ENCODE peak calls at places on chromosomes 6 and 20, in four cellular contexts. I, W, L and D are unnamed samples.

GRCh38 chr6:130970839-130971410 is 92.1 kb downstream of the EPB41L2 start:
- DNase-seq in L (no peak), W (no peak), I (no peak), D (no peak)

GRCh38 chr6:157424491-157425020 is 43.6 kb downstream of the ZDHHC14 start:
- DNase-seq in L (no peak), I (no peak), W (no peak), D (no peak)

GRCh38 chr6:22149501-22150490 is 147.0 kb downstream of the PRL start:
- DNase-seq in W (no peak), I (no peak), L (no peak), D (no peak)

GRCh38 chr20:11469795-11470495 is 447.7 kb upstream of the BTBD3 start:
- DNase-seq in W (no peak), I (no peak), L (no peak), D (no peak)

GRCh38 chr6:149614352-149614751 is 34.2 kb downstream of the KATNA1 start:
- DNase-seq in I (no peak), L (no peak), W (no peak), D (no peak)

GRCh38 chr6:130500693-130501092 is 134.9 kb downstream of the TMEM200A start:
- DNase-seq in L (no peak), W (no peak), I (no peak), D (no peak)

GRCh38 chr6:30100585-30101422 is 12.1 kb downstream of the TRIM31 start:
- DNase-seq in W (peak; percentile 75), I (peak; percentile 77), L (no peak), D (peak; percentile 90)

GRCh38 chr20:17622851-17623508 is 53.1 kb downstream of the DSTN start:
- DNase-seq in L (no peak), I (no peak), W (no peak), D (no peak)

GRCh38 chr6:163187606-163188005 is 226.9 kb upstream of the QKI start:
- DNase-seq in I (no peak), L (no peak), W (no peak), D (no peak)

DNA sequence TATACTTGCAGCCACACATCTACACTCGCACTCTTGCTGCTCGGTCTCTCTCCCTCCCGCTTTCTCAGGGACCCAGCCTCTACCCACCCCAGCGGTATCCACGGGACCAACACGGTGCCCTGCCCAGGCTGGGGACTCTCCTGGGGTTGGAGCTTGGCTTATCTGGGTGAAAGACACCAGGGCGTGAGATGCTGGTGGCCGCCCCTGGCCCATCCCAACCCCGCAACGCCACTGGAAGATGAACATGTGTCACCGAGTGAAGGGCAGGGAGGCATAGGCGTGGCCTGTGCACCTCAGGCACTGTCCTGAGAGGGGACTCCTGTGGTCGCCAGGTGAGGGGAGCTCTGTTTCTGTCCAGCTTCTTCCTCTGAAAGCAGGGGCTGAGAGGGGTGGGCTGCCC is 47.4 kb downstream of the NINL start:
- DNase-seq in I (no peak), W (no peak), L (no peak), D (no peak)
- H3K9me2 ChIP-seq in I (no peaks in the 10 kb centered on the region), W (no peaks in the 10 kb centered on the region), L (no peaks in the 10 kb centered on the region), D (no peaks in the 10 kb centered on the region)

GRCh38 chr6:19024737-19025136 is 637.6 kb downstream of the RNF144B start:
- DNase-seq in L (peak; percentile 41), W (peak; percentile 81), I (peak; percentile 88), D (peak; percentile 43)

GRCh38 chr6:19033683-19034082 is 646.5 kb downstream of the RNF144B start:
- DNase-seq in W (no peak), L (no peak), I (no peak), D (no peak)

GRCh38 chr6:19032486-19033295 is 645.5 kb downstream of the RNF144B start:
- DNase-seq in L (no peak), W (no peak), I (no peak), D (no peak)

DNA sequence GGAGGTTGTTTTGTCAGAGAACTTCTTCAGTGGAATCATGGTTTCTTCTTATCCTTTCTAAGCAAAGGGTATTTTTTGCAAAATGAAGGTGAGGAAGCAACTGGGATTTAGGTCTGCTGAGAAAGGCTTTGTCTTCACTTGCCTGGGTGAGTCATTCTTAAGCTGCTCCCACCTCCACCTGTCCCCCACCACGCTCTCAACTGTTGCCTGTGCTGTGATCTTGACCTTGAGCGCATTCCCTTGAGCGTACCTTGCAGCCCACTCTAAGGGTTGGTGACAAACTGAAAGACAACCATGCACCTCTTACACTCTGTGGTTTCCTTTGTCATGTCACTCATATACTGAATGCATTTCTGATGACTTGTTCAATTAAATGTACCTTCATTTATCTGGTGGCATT is 641.1 kb downstream of the RNF144B start:
- DNase-seq in L (no peak), I (no peak), W (no peak), D (no peak)
- H3K9me2 ChIP-seq in L (no peaks in the 10 kb centered on the region), I (no peaks in the 10 kb centered on the region), W (no peaks in the 10 kb centered on the region), D (no peaks in the 10 kb centered on the region)

GRCh38 chr20:35023624-35024023 is 68.0 kb downstream of the MYH7B start:
- DNase-seq in L (no peak), I (no peak), W (no peak), D (no peak)
- H3K9me2 ChIP-seq in L (no peaks in the 10 kb centered on the region), I (no peaks in the 10 kb centered on the region), W (no peaks in the 10 kb centered on the region), D (no peaks in the 10 kb centered on the region)

DNA sequence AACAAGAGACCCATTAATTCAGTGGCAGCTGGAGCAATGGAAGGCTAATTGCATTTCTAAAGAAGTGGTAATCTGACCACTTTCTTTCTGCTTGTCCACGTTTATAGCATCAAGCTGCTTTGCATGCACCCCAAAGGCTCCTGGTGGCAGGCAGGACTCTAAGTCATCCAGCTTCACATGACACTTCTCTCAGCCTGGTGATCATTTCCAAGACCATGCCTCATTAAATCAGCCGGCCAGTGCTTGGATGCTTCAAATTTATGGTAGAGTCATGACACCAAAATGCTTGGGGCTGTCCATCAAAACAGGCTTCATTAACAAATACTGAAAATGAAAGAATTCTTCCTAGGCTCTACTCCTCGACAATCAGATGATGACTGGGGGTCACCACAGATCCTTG is 614.9 kb downstream of the DOK5 start:
- DNase-seq in L (no peak), I (no peak), W (no peak), D (no peak)
- H3K9me2 ChIP-seq in L (no peaks in the 10 kb centered on the region), I (no peaks in the 10 kb centered on the region), W (no peaks in the 10 kb centered on the region), D (no peaks in the 10 kb centered on the region)

DNA sequence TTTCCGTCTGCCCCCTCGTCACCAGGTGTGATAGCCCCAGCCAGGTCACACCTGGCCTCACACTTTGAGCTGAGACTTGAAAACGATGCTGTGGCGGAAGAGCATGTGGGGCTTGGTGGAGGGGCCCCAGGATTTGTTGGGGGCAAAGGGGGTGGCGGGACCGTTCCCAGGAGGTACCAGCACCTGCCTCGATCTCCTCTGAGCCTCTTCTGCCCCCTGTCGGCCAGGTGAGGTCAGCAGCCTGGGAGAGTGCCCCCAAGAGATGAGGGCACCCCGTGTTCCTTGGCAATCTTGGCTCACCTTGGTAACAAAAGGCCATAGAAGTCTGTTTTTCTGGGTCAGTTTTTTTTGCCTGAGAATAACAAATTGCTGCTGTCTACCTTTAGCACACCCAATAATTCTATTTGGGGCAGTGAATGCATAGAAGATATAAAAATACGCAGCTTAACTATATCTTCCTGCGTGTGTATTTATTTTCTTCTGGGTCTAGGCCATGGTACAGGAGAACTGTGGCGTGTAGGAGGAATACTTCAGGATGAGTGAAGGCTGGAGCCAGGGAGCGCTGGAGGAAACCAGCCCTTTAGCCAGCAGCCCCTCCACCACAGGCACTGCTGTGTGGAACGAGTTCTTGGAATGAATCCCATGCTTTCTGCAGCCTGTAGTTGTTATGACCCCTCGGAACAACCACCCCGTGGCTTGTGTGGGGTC is 25.2 kb downstream of the SPATA2 start:
- DNase-seq in L (no peak), I (peak; percentile 70), W (peak; percentile 40), D (no peak)
- H3K9me2 ChIP-seq in L (no peaks in the 10 kb centered on the region), I (no peaks in the 10 kb centered on the region), W (no peaks in the 10 kb centered on the region), D (no peaks in the 10 kb centered on the region)

GRCh38 chr6:170152989-170153388 is 137.9 kb downstream of the DLL1 start:
- DNase-seq in I (peak; percentile 65), W (peak; percentile 70), L (no peak), D (peak; percentile 59)
- H3K9me2 ChIP-seq in I (no peaks in the 10 kb centered on the region), W (no peaks in the 10 kb centered on the region), L (no peaks in the 10 kb centered on the region), D (no peaks in the 10 kb centered on the region)

GRCh38 chr6:139964737-139965136 is 590.3 kb upstream of the CITED2 start:
- DNase-seq in I (no peak), L (no peak), W (no peak), D (no peak)

GRCh38 chr6:139960676-139961075 is 586.2 kb upstream of the CITED2 start:
- DNase-seq in I (no peak), W (no peak), L (no peak), D (peak; percentile 58)

GRCh38 chr6:139962663-139963314 is 588.3 kb upstream of the CITED2 start:
- DNase-seq in I (no peak), L (no peak), W (no peak), D (no peak)

GRCh38 chr6:139965393-139965792 is 590.9 kb upstream of the CITED2 start:
- DNase-seq in L (no peak), W (no peak), I (peak; percentile 27), D (no peak)

DNA sequence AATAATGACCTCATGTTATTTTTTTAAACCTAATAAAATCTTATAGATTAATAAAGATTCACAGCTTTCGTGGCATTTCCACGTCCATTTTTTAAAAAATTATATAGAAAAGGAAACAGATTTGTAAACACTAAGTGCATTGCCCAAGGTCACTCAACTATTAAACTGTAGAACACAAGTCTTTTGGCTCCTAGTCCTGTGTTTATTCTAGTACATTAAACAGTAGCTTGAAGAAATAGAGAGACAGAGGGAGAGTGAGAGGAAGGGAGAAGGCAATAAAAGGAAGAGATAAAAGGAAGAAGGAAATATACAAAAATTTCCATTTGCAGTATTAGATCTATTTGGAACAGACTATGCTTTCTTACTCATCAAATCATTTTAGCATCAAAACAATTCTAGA is 586.7 kb upstream of the CITED2 start:
- DNase-seq in W (no peak), L (no peak), I (no peak), D (no peak)
- H3K9me2 ChIP-seq in W (no peaks in the 10 kb centered on the region), L (no peaks in the 10 kb centered on the region), I (no peaks in the 10 kb centered on the region), D (peaks cover 6% of the 10 kb centered on the region)